ENCODE peak calls at places on chromosomes 7 and 10, in ten cellular contexts. Y, C, Q, M, R, J, G, L, B and D are unnamed samples.

GRCh38 chr10:108904163-108904878 is 1019.0 kb downstream of the XPNPEP1 start:
- DNase-seq in Y (no peak), C (no peak), Q (no peak), M (no peak), R (no peak), J (no peak), G (no peak), L (no peak), B (no peak), D (no peak)

GRCh38 chr7:30163231-30163894 is 28.6 kb downstream of the MTURN start:
- DNase-seq in Y (no peak), C (no peak), Q (peak), M (no peak), R (no peak), J (no peak), G (no peak), L (no peak), B (no peak), D (no peak)

GRCh38 chr10:132766291-132766690 is 19.7 kb downstream of the NKX6-2 start:
- DNase-seq in Y (no peak), C (no peak), Q (no peak), M (no peak), R (no peak), J (no peak), G (no peak), L (no peak), B (no peak), D (no peak)

GRCh38 chr10:87547734-87548311 is 43.1 kb downstream of the MINPP1 start:
- DNase-seq in Y (no peak), C (no peak), Q (no peak), M (no peak), R (no peak), J (no peak), G (no peak), L (no peak), B (no peak), D (no peak)

GRCh38 chr10:43255644-43256431 is 11.0 kb downstream of the RASGEF1A start:
- DNase-seq in Y (no peak), C (peak), Q (peak), M (peak), R (peak), J (no peak), G (peak), L (no peak), B (peak), D (peak)

GRCh38 chr10:96306516-96306915 is 2.3 kb downstream of the DNTT start:
- DNase-seq in Y (peak), C (no peak), Q (no peak), M (no peak), R (no peak), J (no peak), G (no peak), L (no peak), B (peak), D (no peak)

GRCh38 chr7:148664319-148664718 is 34.4 kb upstream of the CUL1 start:
- DNase-seq in Y (no peak), C (no peak), Q (no peak), M (no peak), R (no peak), J (no peak), G (no peak), L (no peak), B (no peak), D (no peak)

GRCh38 chr7:153099235-153099634 is 339.7 kb downstream of the ACTR3B start:
- DNase-seq in Y (no peak), C (no peak), Q (no peak), M (no peak), R (no peak), J (no peak), G (no peak), L (no peak), B (no peak), D (no peak)

GRCh38 chr10:78656815-78657621 is 411.7 kb upstream of the ZMIZ1 start:
- DNase-seq in Y (no peak), C (no peak), Q (no peak), M (no peak), R (no peak), J (no peak), G (no peak), L (no peak), B (peak), D (peak)

GRCh38 chr10:110312206-110312605 is 7.5 kb upstream of the SMNDC1 start:
- DNase-seq in Y (no peak), C (no peak), Q (no peak), M (no peak), R (no peak), J (no peak), G (no peak), L (no peak), B (no peak), D (no peak)

GRCh38 chr7:131026297-131027003 is 292.4 kb upstream of the KLF14 start:
- DNase-seq in Y (no peak), C (no peak), Q (no peak), M (no peak), R (no peak), J (no peak), G (no peak), L (no peak), B (no peak), D (no peak)

GRCh38 chr10:28897617-28898464 is 220.5 kb downstream of the BAMBI start:
- DNase-seq in Y (no peak), C (no peak), Q (no peak), M (no peak), R (no peak), J (no peak), G (no peak), L (no peak), B (no peak), D (no peak)

GRCh38 chr10:71721313-71721712 is 1.7 kb upstream of the C10orf105 start:
- DNase-seq in Y (no peak), C (no peak), Q (no peak), M (no peak), R (no peak), J (no peak), G (no peak), L (no peak), B (no peak), D (no peak)

GRCh38 chr10:83289373-83289772 is 849.9 kb upstream of the GHITM start:
- DNase-seq in Y (no peak), C (no peak), Q (no peak), M (no peak), R (no peak), J (no peak), G (no peak), L (no peak), B (no peak), D (no peak)

GRCh38 chr10:77821036-77821435 is 105.5 kb downstream of the DLG5 start:
- DNase-seq in Y (no peak), C (no peak), Q (no peak), M (no peak), R (no peak), J (no peak), G (no peak), L (no peak), B (no peak), D (no peak)

GRCh38 chr10:70905071-70906021 is 17.0 kb upstream of the PCBD1 start:
- DNase-seq in Y (peak), C (peak), Q (no peak), M (no peak), R (no peak), J (no peak), G (no peak), L (peak), B (peak), D (no peak)

GRCh38 chr10:12823361-12823760 is 178.2 kb downstream of the CCDC3 start:
- DNase-seq in Y (no peak), C (no peak), Q (no peak), M (no peak), R (no peak), J (no peak), G (no peak), L (no peak), B (no peak), D (no peak)

GRCh38 chr7:35848728-35849127 is 47.9 kb downstream of the SEPTIN7 start:
- DNase-seq in Y (no peak), C (no peak), Q (no peak), M (no peak), R (no peak), J (no peak), G (no peak), L (no peak), B (no peak), D (no peak)

GRCh38 chr7:45048748-45049147 is 40.0 kb downstream of the NACAD start:
- DNase-seq in Y (no peak), C (no peak), Q (no peak), M (no peak), R (no peak), J (no peak), G (no peak), L (no peak), B (no peak), D (no peak)

GRCh38 chr10:35409808-35410207 is 73.5 kb downstream of the CCNY start:
- DNase-seq in Y (no peak), C (no peak), Q (no peak), M (no peak), R (no peak), J (no peak), G (no peak), L (no peak), B (no peak), D (no peak)

GRCh38 chr7:20280475-20281351 is 50.0 kb upstream of the ITGB8 start:
- DNase-seq in Y (no peak), C (no peak), Q (no peak), M (no peak), R (no peak), J (no peak), G (no peak), L (no peak), B (no peak), D (no peak)

GRCh38 chr10:124647421-124648130 is 96.6 kb downstream of the FAM53B start:
- DNase-seq in Y (peak), C (no peak), Q (peak), M (peak), R (peak), J (peak), G (peak), L (no peak), B (peak), D (no peak)

GRCh38 chr7:131244259-131244852 is 83.3 kb upstream of the MKLN1 start:
- DNase-seq in Y (peak), C (no peak), Q (no peak), M (peak), R (no peak), J (peak), G (peak), L (no peak), B (no peak), D (no peak)

GRCh38 chr7:74449809-74450397 is 3.8 kb upstream of the GTF2IRD1 start:
- DNase-seq in Y (peak), C (no peak), Q (peak), M (peak), R (peak), J (peak), G (peak), L (no peak), B (no peak), D (peak)

GRCh38 chr10:17453377-17454091 is 861 bp downstream of the ST8SIA6 start:
- DNase-seq in Y (peak), C (peak), Q (peak), M (no peak), R (peak), J (peak), G (peak), L (peak), B (peak), D (peak)

GRCh38 chr10:21174670-21175495 is 277.8 kb upstream of the NEBL start:
- DNase-seq in Y (no peak), C (no peak), Q (no peak), M (peak), R (peak), J (no peak), G (no peak), L (no peak), B (no peak), D (no peak)

GRCh38 chr7:20785211-20786048 is 1.3 kb downstream of the SP8 start:
- DNase-seq in Y (no peak), C (no peak), Q (no peak), M (no peak), R (peak), J (no peak), G (no peak), L (peak), B (peak), D (peak)

GRCh38 chr7:100706672-100707311 is 871 bp downstream of the POP7 start:
- DNase-seq in Y (no peak), C (no peak), Q (no peak), M (no peak), R (no peak), J (no peak), G (no peak), L (no peak), B (peak), D (peak)

GRCh38 chr10:24174014-24174413 is 34.9 kb upstream of the KIAA1217 start:
- DNase-seq in Y (no peak), C (no peak), Q (no peak), M (no peak), R (no peak), J (no peak), G (no peak), L (no peak), B (no peak), D (no peak)

GRCh38 chr10:24172909-24173308 is 36.0 kb upstream of the KIAA1217 start:
- DNase-seq in Y (no peak), C (no peak), Q (no peak), M (no peak), R (no peak), J (no peak), G (no peak), L (no peak), B (no peak), D (no peak)

GRCh38 chr10:24168258-24169170 is 40.4 kb upstream of the KIAA1217 start:
- DNase-seq in Y (no peak), C (no peak), Q (no peak), M (no peak), R (no peak), J (no peak), G (no peak), L (no peak), B (no peak), D (no peak)
- TF ChIP-seq CTCF in Y (no peak), C (no peak), Q (no peak), M (no peak), R (no peak), J (no peak), G (no peak), L (no peak), B (no peak), D (no peak)

DNA sequence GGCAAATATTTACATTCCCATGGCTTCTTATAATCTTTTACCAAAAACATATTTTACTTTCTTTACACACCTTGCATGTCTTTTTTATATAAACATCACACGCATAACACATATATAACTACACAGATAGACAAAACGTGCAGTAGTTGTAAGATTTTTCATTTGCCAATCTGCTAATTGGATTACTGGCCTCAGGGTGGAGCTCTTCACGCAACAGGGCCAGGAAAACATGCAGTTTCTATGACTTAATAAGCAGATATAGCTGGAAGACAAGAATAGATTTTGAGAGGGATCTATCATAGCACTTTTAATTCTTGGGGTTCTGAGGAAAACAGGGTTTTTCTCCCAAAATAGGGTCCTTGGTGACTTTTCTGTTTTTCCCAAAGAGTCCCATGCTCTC is 12.7 kb downstream of the ACADSB start:
- DNase-seq in Y (no peak), C (no peak), Q (no peak), M (peak), R (no peak), J (no peak), G (no peak), L (no peak), B (no peak), D (no peak)
- TF ChIP-seq CTCF in Y (no peak), C (no peak), Q (peak), M (peak), R (peak), J (no peak), G (peak), L (no peak), B (no peak), D (peak)

DNA sequence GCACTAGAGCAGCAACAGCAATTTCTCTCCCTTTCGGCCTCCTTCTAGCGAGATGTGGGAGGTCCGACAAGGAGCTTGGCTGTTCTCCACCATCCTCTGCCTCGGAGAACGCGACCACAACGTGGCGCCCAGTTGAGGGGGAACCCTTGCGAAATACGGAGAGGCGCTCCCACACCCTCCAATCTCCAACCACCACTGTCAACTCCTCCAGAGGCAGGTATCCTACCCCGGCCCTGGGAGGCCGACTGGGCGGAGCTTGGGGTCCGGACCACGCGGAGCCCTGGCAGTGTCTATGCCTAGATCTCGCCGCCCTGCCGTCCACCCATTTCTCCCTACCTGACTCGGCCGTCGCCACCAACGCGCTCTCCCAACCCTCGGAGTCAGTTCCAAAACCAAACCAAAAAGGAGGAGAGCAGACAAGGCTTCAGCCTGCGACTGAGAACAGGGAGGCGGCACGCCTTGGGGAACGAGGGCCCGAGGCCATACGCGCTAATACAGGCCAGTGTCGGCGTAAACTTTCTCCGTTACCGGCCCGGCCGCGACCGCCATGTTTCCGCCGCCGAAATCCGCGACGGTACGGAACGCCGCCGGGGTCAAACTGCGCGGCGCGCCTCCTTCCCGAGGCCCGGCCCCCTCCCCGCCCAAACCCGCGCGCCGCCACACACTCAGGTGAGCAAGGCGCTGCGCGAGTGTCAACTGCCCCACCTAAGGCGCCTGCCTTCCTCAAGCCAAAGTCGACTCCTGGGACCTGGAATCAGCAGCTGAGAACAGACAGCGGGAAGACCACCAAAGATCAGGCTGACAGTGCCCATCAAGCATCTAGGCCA is at the start of gene TMEM168:
- DNase-seq in Y (peak), C (peak), Q (peak), M (peak), R (peak), J (peak), G (peak), L (peak), B (peak), D (peak)
- TF ChIP-seq CTCF in Y (no peak), C (no peak), Q (no peak), M (no peak), R (no peak), J (no peak), G (no peak), L (no peak), B (no peak), D (no peak)

GRCh38 chr10:6470894-6471618 is 109.0 kb downstream of the PRKCQ start:
- DNase-seq in Y (no peak), C (no peak), Q (no peak), M (no peak), R (no peak), J (no peak), G (no peak), L (no peak), B (no peak), D (no peak)
- TF ChIP-seq CTCF in Y (no peak), C (no peak), Q (no peak), M (no peak), R (no peak), J (no peak), G (no peak), L (no peak), B (no peak), D (no peak)

GRCh38 chr10:126944191-126944590 is 39.0 kb downstream of the DOCK1 start:
- DNase-seq in Y (no peak), C (no peak), Q (no peak), M (no peak), R (no peak), J (no peak), G (no peak), L (no peak), B (no peak), D (no peak)
- TF ChIP-seq CTCF in Y (no peak), C (no peak), Q (no peak), M (no peak), R (no peak), J (no peak), G (no peak), L (no peak), B (no peak), D (no peak)

DNA sequence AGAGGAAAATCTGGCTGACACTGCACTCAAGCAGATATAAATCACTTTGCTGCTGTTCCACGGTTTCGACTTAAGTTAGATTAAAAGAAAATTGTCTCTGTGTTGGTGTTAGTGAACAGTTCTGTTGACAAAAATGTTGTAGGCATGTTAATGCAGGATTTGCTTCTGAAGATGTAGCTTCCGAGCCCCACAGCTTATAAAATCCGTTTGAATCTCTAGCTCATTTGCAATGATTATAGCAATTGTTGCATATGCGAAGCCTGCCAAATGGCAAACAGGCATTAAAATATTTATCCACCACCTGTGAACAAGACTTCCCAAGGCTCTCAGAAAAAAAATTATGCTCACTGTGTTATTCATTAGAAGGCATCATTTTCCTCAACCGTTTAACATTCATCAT is 14.2 kb downstream of the CFAP58 start:
- DNase-seq in Y (no peak), C (no peak), Q (no peak), M (no peak), R (no peak), J (no peak), G (no peak), L (no peak), B (no peak), D (no peak)
- TF ChIP-seq CTCF in Y (no peak), C (no peak), Q (no peak), M (no peak), R (no peak), J (no peak), G (no peak), L (no peak), B (no peak), D (no peak)